ENCODE peak calls at places on chromosomes 4 and X, in four cellular contexts. O, M, K and G are unnamed samples.

GRCh38 chr4:53116959-53117358 is 248.9 kb downstream of the SCFD2 start:
- DNase-seq in K (no peak), O (no peak), M (no peak), G (no peak)

GRCh38 chr4:1421650-1422049 is 15.4 kb upstream of the NKX1-1 start:
- DNase-seq in K (no peak), O (no peak), M (no peak), G (no peak)

GRCh38 chr4:162782096-162782777 is 384.5 kb downstream of the NAF1 start:
- DNase-seq in O (no peak), K (no peak), M (no peak), G (no peak)

GRCh38 chr4:52091811-52092210 is 40.7 kb downstream of the SPATA18 start:
- DNase-seq in O (no peak), M (no peak), K (no peak), G (no peak)

GRCh38 chr4:109662786-109663185 is 40.5 kb downstream of the CASP6 start:
- DNase-seq in K (no peak), O (no peak), M (no peak), G (no peak)

GRCh38 chrX:8233091-8233490 is 62.0 kb upstream of the VCX2 start:
- DNase-seq in O (no peak), M (no peak), K (no peak), G (no peak)

GRCh38 chr4:123433976-123434375 is 37.4 kb downstream of the SPRY1 start:
- DNase-seq in M (no peak), K (no peak), O (no peak), G (no peak)

GRCh38 chr4:38190717-38191178 is 230.6 kb downstream of the PTTG2 start:
- DNase-seq in O (peak; percentile 36), M (no peak), K (no peak), G (no peak)

GRCh38 chr4:128166982-128167381 is 105.9 kb downstream of the LARP1B start:
- DNase-seq in M (no peak), O (no peak), K (no peak), G (no peak)

GRCh38 chr4:173752610-173753009 is 222.6 kb upstream of the HAND2 start:
- DNase-seq in M (peak; percentile 58), O (no peak), K (peak; percentile 92), G (no peak)

DNA sequence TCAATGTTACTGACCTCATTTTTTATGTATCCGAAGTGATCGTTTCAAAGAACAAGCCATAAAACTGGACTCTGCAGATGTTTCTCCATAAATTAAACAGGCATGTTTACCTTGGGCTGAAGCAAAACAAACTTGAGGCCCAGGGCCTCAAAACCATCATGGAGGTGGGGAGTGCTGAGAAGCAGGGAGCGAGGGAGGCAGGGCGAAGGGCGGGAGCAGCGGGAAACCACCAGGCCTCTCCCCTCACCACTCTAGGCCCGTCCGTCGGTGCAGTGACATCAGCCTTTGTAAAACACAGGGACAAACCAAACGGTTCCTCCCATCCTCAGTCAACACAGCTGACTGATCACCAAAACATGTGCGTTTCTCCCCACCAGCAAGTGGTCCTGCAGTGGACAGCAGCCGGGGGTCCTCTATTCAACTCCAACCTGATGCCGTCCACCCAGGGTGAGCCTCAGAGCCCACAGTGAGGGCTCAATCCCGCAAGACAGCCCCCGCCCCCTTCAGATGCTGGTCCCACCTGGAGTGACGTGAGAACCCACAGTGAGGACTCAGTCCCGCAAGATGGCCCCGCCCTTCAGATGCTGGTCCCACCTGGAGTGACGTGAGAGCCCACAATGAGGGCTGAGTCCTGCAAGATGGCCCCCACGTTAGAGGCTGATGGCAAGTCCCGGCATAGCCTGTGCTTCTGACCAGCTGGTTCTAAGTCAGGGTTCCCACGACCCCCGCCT is 103.0 kb upstream of the LRPAP1 start:
- DNase-seq in K (no peak), M (no peak), O (no peak), G (no peak)
- TF ChIP-seq REST in K (no peak), M (no peak), O (no peak), G (no peak)

GRCh38 chr4:85738721-85739120 is 263.8 kb downstream of the ARHGAP24 start:
- DNase-seq in M (no peak), K (no peak), O (no peak), G (no peak)

GRCh38 chr4:85737254-85737653 is 262.3 kb downstream of the ARHGAP24 start:
- DNase-seq in K (no peak), M (no peak), O (no peak), G (no peak)

GRCh38 chr4:85741421-85741820 is 266.5 kb downstream of the ARHGAP24 start:
- DNase-seq in M (no peak), O (no peak), K (no peak), G (no peak)

GRCh38 chr4:85741921-85742591 is 267.1 kb downstream of the ARHGAP24 start:
- DNase-seq in O (peak; percentile 37), M (no peak), K (no peak), G (no peak)

DNA sequence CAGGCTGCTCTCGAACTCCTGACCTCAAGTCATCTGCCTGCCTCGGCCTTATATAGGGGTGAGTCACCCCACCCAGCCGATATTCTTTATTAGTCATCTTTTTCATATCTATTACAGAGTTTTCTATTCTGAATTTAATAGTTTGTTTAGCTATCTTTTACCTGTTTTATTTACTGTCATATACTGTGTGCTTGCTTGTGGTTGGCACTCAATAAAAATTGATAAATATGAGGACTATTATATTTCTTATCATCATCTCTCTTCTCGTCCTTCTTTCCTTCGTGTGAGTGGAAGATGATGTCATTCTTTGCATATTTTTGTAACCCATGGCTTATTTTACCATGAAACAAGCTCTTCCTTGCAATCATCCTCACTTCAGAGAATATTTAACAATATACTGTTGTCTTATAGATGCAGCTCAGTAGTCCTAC is 265.5 kb downstream of the ARHGAP24 start:
- DNase-seq in K (no peak), O (no peak), M (no peak), G (no peak)
- TF ChIP-seq REST in K (no peak), O (no peak), M (no peak), G (no peak)

DNA sequence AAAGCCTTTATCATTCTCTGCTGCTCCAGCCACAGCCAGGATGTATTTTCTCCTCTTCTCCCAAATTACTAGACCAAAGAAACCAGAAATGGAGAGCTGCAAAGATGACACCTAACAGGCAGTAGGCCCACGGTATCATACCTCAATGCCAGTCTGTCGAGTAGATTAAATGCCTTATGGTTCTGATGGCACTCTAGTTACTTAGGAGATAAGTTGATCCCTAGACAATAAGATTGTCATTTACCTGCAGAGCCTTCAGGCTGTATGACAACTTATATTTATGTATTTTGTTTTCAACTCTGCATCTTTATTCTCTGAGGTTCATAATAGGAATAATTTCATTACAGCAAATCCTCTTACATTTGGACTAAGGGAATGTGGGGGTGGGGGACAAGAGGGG is 262.1 kb downstream of the LDB2 start:
- DNase-seq in O (no peak), K (no peak), M (no peak), G (no peak)
- TF ChIP-seq REST in O (no peak), K (no peak), M (no peak), G (no peak)

GRCh38 chr4:84499065-84499982 is at the start of gene NKX6-1:
- DNase-seq in K (peak; percentile 98), M (peak; percentile 87), O (peak; percentile 92), G (peak; percentile 53)
- TF ChIP-seq REST in K (no peak), M (no peak), O (no peak), G (no peak)

DNA sequence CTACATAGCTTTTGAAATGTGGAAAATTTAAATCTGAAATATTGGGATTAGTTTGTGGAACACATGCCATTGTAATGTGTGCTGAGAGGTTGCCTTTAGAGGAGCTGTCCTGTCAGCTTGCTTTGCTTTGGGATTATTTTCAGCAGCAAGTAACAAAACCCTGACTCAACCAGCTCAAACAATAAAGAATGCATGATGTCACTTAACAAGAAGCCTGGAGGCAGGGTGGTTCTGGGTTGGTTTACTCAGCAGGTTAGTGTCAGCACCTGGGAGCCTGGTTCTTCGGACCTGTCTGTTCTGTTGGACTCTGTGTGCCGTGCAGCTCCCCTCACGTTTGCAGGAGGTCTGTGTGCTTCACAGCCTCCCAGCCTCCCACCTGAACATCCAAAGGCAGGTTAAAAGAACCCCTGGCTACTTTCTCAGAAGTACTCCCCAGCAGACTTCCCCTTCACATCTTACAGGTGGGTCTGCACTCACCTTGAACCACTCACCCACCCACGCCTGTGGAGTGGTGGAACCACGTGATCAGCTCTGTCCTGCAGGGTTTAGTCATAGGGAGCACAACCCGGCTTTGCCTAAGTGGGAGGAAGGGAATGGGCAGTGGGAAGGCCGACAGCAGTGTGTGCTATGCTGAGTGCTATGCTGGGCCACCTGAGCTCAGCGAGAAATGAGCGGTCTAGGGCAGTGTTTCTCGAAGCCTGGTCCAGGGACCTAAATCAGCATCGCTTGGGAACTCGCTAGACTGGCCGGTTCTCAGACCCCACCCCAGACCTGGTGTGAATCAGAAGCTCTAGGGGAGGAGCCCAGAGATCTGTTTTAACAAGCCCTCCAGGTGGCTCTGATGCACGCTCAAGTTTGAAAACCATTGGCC is 20.4 kb downstream of the TMEM131L start:
- DNase-seq in O (no peak), K (peak; percentile 58), M (peak; percentile 74), G (peak; percentile 37)
- TF ChIP-seq REST in O (peak; percentile 45), K (no peak), M (no peak), G (no peak)

DNA sequence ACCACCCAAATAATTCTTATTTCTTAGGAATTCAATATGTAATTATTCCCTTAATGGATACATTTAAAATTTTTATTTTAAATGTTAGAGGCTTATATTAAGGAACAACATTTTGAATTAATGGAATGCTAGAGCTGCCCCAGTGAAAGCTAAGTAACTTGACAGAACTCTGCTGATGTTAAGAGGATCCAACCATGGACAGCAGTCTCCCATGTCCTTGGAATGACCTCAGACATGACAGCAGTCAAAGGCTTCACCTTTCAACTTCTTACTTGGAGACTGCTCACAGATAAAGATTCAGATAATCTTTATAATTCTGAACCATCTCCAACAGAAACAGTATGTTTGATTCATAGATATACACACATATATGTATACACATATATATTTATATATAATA is 17.2 kb downstream of the PDLIM3 start:
- DNase-seq in M (no peak), O (no peak), K (no peak), G (no peak)
- TF ChIP-seq REST in M (peak; percentile 6), O (peak; percentile 74), K (peak; percentile 53), G (peak; percentile 16)

GRCh38 chr4:22237155-22237751 is 278.6 kb downstream of the ADGRA3 start:
- DNase-seq in K (peak; percentile 91), M (peak; percentile 29), O (peak; percentile 29), G (peak; percentile 13)

GRCh38 chr4:22235798-22236197 is 280.1 kb downstream of the ADGRA3 start:
- DNase-seq in M (no peak), O (no peak), K (no peak), G (no peak)

GRCh38 chr4:22238742-22239141 is 277.1 kb downstream of the ADGRA3 start:
- DNase-seq in O (peak; percentile 4), M (no peak), K (peak; percentile 77), G (peak; percentile 4)

GRCh38 chr4:22240814-22241213 is 275.1 kb downstream of the ADGRA3 start:
- DNase-seq in K (no peak), O (no peak), M (no peak), G (no peak)

DNA sequence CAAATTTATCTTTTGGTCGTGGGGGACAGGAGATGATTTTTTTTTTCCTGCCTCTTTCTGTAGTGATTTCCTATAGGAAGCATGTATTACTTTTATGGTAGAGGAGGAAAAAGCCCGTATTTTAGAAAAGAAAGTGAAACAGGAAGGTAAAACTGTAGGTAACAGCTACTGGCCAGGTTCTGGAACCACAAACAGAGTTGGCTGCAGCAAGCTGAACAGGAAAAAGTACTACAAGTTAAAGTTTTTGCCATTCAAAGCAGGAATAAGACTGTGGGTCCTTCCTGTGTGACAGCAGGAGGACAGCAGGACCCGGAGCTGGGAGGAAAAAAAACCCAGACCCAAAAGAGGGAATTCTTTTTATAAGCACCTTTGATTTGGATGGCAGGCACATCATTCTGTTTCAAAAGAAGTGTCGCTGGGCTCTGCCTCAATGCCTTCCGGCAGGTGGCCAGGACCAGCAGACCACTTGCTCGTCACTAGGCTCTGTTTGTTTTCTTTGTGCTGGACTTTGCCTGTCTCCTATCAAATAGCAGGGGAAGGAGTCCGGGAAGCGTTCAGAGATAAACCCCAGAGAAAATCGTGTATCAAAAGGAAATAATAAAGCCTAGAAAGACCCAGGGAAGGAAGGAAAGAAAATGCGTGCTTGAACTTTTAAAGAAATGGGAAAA is 277.9 kb downstream of the ADGRA3 start:
- DNase-seq in K (peak; percentile 5), O (no peak), M (no peak), G (no peak)
- TF ChIP-seq REST in K (no peak), O (no peak), M (no peak), G (no peak)